ENCODE peak calls at places on chromosome 11, in five cellular contexts. Q is non-pigmented ciliary epithelial cell, X is transverse colon, J is glutamatergic neuron, A is uterus. W is an unnamed sample.

GRCh38 chr11:69813839-69814238 is 5.4 kb downstream of the FGF3 start:
- DNase-seq in X (no peak), Q (no peak), J (no peak), A (no peak), W (no peak)

GRCh38 chr11:5621580-5621979 is 3.2 kb upstream of the TRIM34 start:
- DNase-seq in Q (no peak), X (no peak), J (no peak), A (no peak), W (no peak)

GRCh38 chr11:19766206-19766605 is 53.6 kb downstream of the NAV2 start:
- DNase-seq in A (no peak), J (no peak), X (no peak), Q (no peak), W (no peak)

GRCh38 chr11:101817536-101817935 is 97.3 kb upstream of the CEP126 start:
- DNase-seq in A (no peak), J (no peak), Q (no peak), X (no peak), W (no peak)

GRCh38 chr11:62245271-62245753 is 3.3 kb downstream of the SCGB1D2 start:
- DNase-seq in X (no peak), J (no peak), Q (no peak), A (no peak), W (peak; percentile 10)

GRCh38 chr11:17906436-17906835 is 106.4 kb downstream of the SERGEF start:
- DNase-seq in A (no peak), Q (no peak), X (no peak), J (peak; percentile 71), W (peak; percentile 62)

GRCh38 chr11:61384271-61385242 is 7.8 kb upstream of the TMEM216 start:
- DNase-seq in Q (no peak), X (no peak), J (peak; percentile 22), A (no peak), W (peak; percentile 19)

GRCh38 chr11:79439893-79440450 is 858 bp downstream of the TENM4 start:
- DNase-seq in Q (no peak), J (peak; percentile 80), A (peak; percentile 45), X (no peak), W (peak; percentile 61)

GRCh38 chr11:47991266-47991830 is 11.0 kb downstream of the PTPRJ start:
- DNase-seq in A (no peak), J (no peak), X (peak; percentile 50), Q (no peak), W (no peak)

GRCh38 chr11:765802-766091 is 11.5 kb downstream of the GATD1 start:
- DNase-seq in Q (no peak), X (no peak), J (no peak), A (no peak), W (no peak)

GRCh38 chr11:63937713-63938480 is 905 bp upstream of the NAA40 start:
- DNase-seq in J (no peak), Q (no peak), A (no peak), X (peak; percentile 32), W (no peak)

GRCh38 chr11:114256176-114256897 is 39.9 kb upstream of the NNMT start:
- DNase-seq in X (no peak), A (no peak), Q (no peak), J (peak; percentile 43), W (peak; percentile 47)

W was measured in BE2C.